ENCODE peak calls at places on chromosome 1, in four cellular contexts. A, J, I and G are unnamed samples.

GRCh38 chr1:170685166-170685565 is 21.2 kb downstream of the PRRX1 start:
- DNase-seq in A (no peak), J (peak), I (no peak), G (no peak)

GRCh38 chr1:196393742-196394141 is 214.5 kb downstream of the KCNT2 start:
- DNase-seq in A (no peak), J (no peak), I (peak), G (peak)

GRCh38 chr1:200364121-200364759 is 45.6 kb downstream of the ZNF281 start:
- DNase-seq in A (no peak), J (no peak), I (no peak), G (no peak)

GRCh38 chr1:29162476-29163138 is 19.1 kb downstream of the SRSF4 start:
- DNase-seq in A (no peak), J (no peak), I (peak), G (no peak)

GRCh38 chr1:28925350-28925891 is 11.1 kb downstream of the EPB41 start:
- DNase-seq in A (no peak), J (no peak), I (no peak), G (no peak)

GRCh38 chr1:169529068-169529642 is 43.4 kb upstream of the SLC19A2 start:
- DNase-seq in A (no peak), J (no peak), I (no peak), G (peak)

GRCh38 chr1:87620807-87621206 is 292.1 kb downstream of the LMO4 start:
- DNase-seq in A (no peak), J (no peak), I (no peak), G (no peak)

GRCh38 chr1:204255966-204256365 is 42.2 kb upstream of the GOLT1A start:
- DNase-seq in A (no peak), J (no peak), I (no peak), G (no peak)

GRCh38 chr1:66305927-66306326 is 228.0 kb upstream of the SGIP1 start:
- DNase-seq in A (no peak), J (no peak), I (no peak), G (no peak)

GRCh38 chr1:1434131-1434811 is 1.2 kb upstream of the VWA1 start:
- DNase-seq in A (peak), J (no peak), I (peak), G (no peak)

GRCh38 chr1:229913491-229913890 is 153.5 kb upstream of the GALNT2 start:
- DNase-seq in A (no peak), J (no peak), I (no peak), G (no peak)

GRCh38 chr1:30101477-30102227 is 621.7 kb downstream of the MATN1 start:
- DNase-seq in A (no peak), J (no peak), I (no peak), G (no peak)

GRCh38 chr1:205318231-205318991 is 3.1 kb downstream of the NUAK2 start:
- DNase-seq in A (no peak), J (no peak), I (no peak), G (no peak)

GRCh38 chr1:57165546-57165945 is 199.7 kb upstream of the C8B start:
- DNase-seq in A (no peak), J (no peak), I (no peak), G (no peak)

GRCh38 chr1:25623007-25623406 is 6.4 kb downstream of the MAN1C1 start:
- DNase-seq in A (no peak), J (no peak), I (peak), G (no peak)

GRCh38 chr1:223429313-223429731 is 36.1 kb downstream of the CCDC185 start:
- DNase-seq in A (no peak), J (no peak), I (no peak), G (no peak)

GRCh38 chr1:9881838-9882249 is 28.2 kb downstream of the CTNNBIP1 start:
- DNase-seq in A (no peak), J (no peak), I (no peak), G (no peak)

GRCh38 chr1:110083453-110084225 is 13.2 kb upstream of the ALX3 start:
- DNase-seq in A (no peak), J (no peak), I (no peak), G (no peak)

GRCh38 chr1:209685835-209686234 is 10.6 kb downstream of the G0S2 start:
- DNase-seq in A (no peak), J (no peak), I (no peak), G (no peak)

GRCh38 chr1:23980725-23981063 is 567 bp upstream of the SRSF10 start:
- DNase-seq in A (no peak), J (no peak), I (peak), G (no peak)

GRCh38 chr1:103461171-103462105 is 64.1 kb upstream of the RNPC3 start:
- DNase-seq in A (no peak), J (no peak), I (no peak), G (no peak)

GRCh38 chr1:38585971-38586370 is 273.6 kb downstream of the RRAGC start:
- DNase-seq in A (no peak), J (no peak), I (no peak), G (no peak)

GRCh38 chr1:149915429-149916192 is 2.0 kb downstream of the SV2A start:
- DNase-seq in A (no peak), J (no peak), I (no peak), G (no peak)

GRCh38 chr1:232805269-232806070 is at the start of gene MAP10:
- DNase-seq in A (peak), J (no peak), I (peak), G (peak)

GRCh38 chr1:77238463-77238862 is 19.2 kb upstream of the PIGK start:
- DNase-seq in A (no peak), J (no peak), I (no peak), G (no peak)

GRCh38 chr1:30191154-30191702 is 532.2 kb downstream of the MATN1 start:
- DNase-seq in A (no peak), J (peak), I (no peak), G (no peak)

GRCh38 chr1:191145834-191146233 is 668.2 kb upstream of the BRINP3 start:
- DNase-seq in A (no peak), J (no peak), I (no peak), G (no peak)

GRCh38 chr1:85339089-85339488 is 62.7 kb upstream of the BCL10 start:
- DNase-seq in A (no peak), J (no peak), I (no peak), G (no peak)

GRCh38 chr1:247294282-247294681 is 37.4 kb downstream of the ZNF496 start:
- DNase-seq in A (peak), J (peak), I (peak), G (no peak)

GRCh38 chr1:177600936-177601335 is 368.9 kb downstream of the SEC16B start:
- DNase-seq in A (no peak), J (no peak), I (no peak), G (no peak)

GRCh38 chr1:206511362-206512064 is 4.2 kb downstream of the RASSF5 start:
- DNase-seq in A (peak), J (no peak), I (no peak), G (no peak)

GRCh38 chr1:74590288-74590687 is 77.9 kb upstream of the LRRC53 start:
- DNase-seq in A (no peak), J (no peak), I (no peak), G (no peak)

GRCh38 chr1:211831558-211832323 is 1.2 kb upstream of the LPGAT1 start:
- DNase-seq in A (no peak), J (no peak), I (no peak), G (no peak)
- H3K4me3 ChIP-seq in A (no peak), J (no peak), I (no peak), G (no peak)

GRCh38 chr1:118563969-118564951 is 379.2 kb upstream of the SPAG17 start:
- DNase-seq in A (no peak), J (no peak), I (no peak), G (no peak)
- TF ChIP-seq CTCF in A (no peak), J (no peak), I (no peak), G (no peak)

DNA sequence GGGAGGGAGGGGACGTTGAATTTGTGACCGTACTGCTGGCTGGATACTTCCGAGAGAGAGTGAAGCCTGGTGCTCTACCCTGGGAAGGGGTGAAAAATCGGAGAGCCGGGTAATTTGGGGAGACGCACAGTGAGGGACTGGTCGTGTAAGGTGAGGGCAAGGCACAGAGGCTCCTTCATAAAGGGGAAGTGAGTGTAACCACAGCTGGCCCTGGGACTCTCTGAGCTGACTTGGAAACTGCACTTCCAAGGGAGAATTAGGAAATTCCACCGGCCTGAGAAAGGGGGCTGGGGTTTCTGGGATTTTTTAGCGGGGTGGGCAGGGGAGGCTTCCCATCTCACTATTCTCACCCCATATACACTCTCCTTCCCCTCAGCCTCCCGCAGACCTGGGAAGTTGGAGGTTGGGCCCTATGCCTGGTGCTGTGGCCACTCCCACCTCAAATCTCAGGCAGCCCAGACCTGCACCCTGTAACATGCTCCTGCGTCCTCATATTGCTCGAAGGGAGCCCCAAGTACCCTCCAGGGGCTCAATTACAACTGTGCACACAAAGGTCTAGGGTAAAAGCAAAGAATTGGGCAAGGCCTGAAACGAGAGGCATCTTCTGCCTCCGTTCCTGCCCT is 88.2 kb upstream of the IPO9 start:
- DNase-seq in A (no peak), J (no peak), I (no peak), G (no peak)
- H3K4me3 ChIP-seq in A (peak), J (peak), I (peak), G (peak)

GRCh38 chr1:26677306-26678115 is 18.3 kb upstream of the ARID1A start:
- DNase-seq in A (peak), J (no peak), I (peak), G (peak)
- TF ChIP-seq CTCF in A (peak), J (peak), I (no peak), G (peak)